ENCODE peak calls at places on chromosomes 2 and 18, in eight cellular contexts. O, K, A, P, J, U, W and E are unnamed samples.

GRCh38 chr2:231556981-231557380 is 26.7 kb upstream of the NMUR1 start:
- DNase-seq in K (no peak), W (no peak), P (no peak), A (no peak), O (no peak), J (no peak), U (no peak), E (no peak)

GRCh38 chr2:71788186-71788525 is 334.8 kb downstream of the DYSF start:
- DNase-seq in K (no peak), J (no peak), A (no peak), P (no peak), O (no peak), U (no peak), W (no peak), E (peak; percentile 36)

GRCh38 chr2:274503-274902 is 9.8 kb downstream of the ACP1 start:
- DNase-seq in K (no peak), O (no peak), W (peak; percentile 32), P (no peak), U (no peak), A (no peak), J (no peak), E (no peak)

GRCh38 chr2:38509322-38509946 is 93.3 kb downstream of the HNRNPLL start:
- DNase-seq in W (no peak), J (no peak), K (peak; percentile 80), U (no peak), O (no peak), A (no peak), P (peak; percentile 95), E (no peak)

GRCh38 chr18:79609021-79609461 is 70.6 kb upstream of the CTDP1 start:
- DNase-seq in W (no peak), K (no peak), O (no peak), J (no peak), U (no peak), A (no peak), P (no peak), E (no peak)

GRCh38 chr2:161956751-161957150 is 117.3 kb downstream of the DPP4 start:
- DNase-seq in J (no peak), P (no peak), A (no peak), W (no peak), O (peak; percentile 80), U (no peak), K (no peak), E (no peak)

GRCh38 chr2:191847764-191848163 is 876 bp upstream of the CAVIN2 start:
- DNase-seq in U (no peak), K (no peak), J (no peak), A (no peak), W (no peak), O (no peak), P (no peak), E (no peak)

GRCh38 chr18:76056467-76057194 is 438.4 kb downstream of the ZNF516 start:
- DNase-seq in O (no peak), P (no peak), J (no peak), A (no peak), U (no peak), K (no peak), W (no peak), E (no peak)

GRCh38 chr2:144475044-144475443 is 44.9 kb downstream of the ZEB2 start:
- DNase-seq in U (no peak), J (no peak), O (no peak), W (no peak), A (no peak), K (no peak), P (no peak), E (no peak)

GRCh38 chr2:240139011-240139441 is 1.4 kb downstream of the OTOS start:
- DNase-seq in U (no peak), K (no peak), W (no peak), J (no peak), A (no peak), O (no peak), P (no peak), E (peak; percentile 43)

GRCh38 chr18:26082475-26082874 is 7.9 kb downstream of the SS18 start:
- DNase-seq in U (no peak), K (peak; percentile 56), J (no peak), A (no peak), P (no peak), W (no peak), O (no peak), E (no peak)

GRCh38 chr2:200828104-200828503 is 16.4 kb downstream of the BZW1 start:
- DNase-seq in A (no peak), K (no peak), J (no peak), O (no peak), U (no peak), P (no peak), W (no peak), E (no peak)

GRCh38 chr2:57544626-57545025 is 502.0 kb upstream of the VRK2 start:
- DNase-seq in A (no peak), W (no peak), P (no peak), K (no peak), O (no peak), J (no peak), U (no peak), E (no peak)

GRCh38 chr2:159153463-159153862 is 133.0 kb downstream of the WDSUB1 start:
- DNase-seq in P (no peak), A (no peak), U (peak; percentile 87), O (no peak), J (no peak), W (peak; percentile 59), K (no peak), E (no peak)